ENCODE peak calls at places on chromosomes 7 and 10, in four cellular contexts. M is tibial nerve, U is astrocyte of the spinal cord, A is Calu3. K is an unnamed sample.

GRCh38 chr7:46764100-46764941 is 817.6 kb downstream of the TNS3 start:
- DNase-seq in M (peak; percentile 30), U (peak; percentile 98), A (peak; percentile 90), K (no peak)

GRCh38 chr7:27241189-27242045 is 1.2 kb upstream of the EVX1 start:
- DNase-seq in M (no peak), U (no peak), A (no peak), K (peak; percentile 33)

GRCh38 chr10:128263891-128264688 is 137.9 kb upstream of the MKI67 start:
- DNase-seq in M (peak; percentile 68), U (peak; percentile 20), A (peak; percentile 66), K (peak; percentile 81)

GRCh38 chr7:40733578-40733977 is 598.8 kb downstream of the SUGCT start:
- DNase-seq in M (no peak), U (no peak), A (peak; percentile 49), K (no peak)

GRCh38 chr7:116777613-116778380 is 84.6 kb upstream of the CAPZA2 start:
- DNase-seq in M (no peak), U (peak; percentile 72), A (no peak), K (no peak)

GRCh38 chr10:124063736-124064135 is 29.7 kb downstream of the CHST15 start:
- DNase-seq in M (no peak), U (peak; percentile 84), A (no peak), K (no peak)

GRCh38 chr7:71987200-71987767 is 424.9 kb downstream of the CALN1 start:
- DNase-seq in M (no peak), U (no peak), A (no peak), K (no peak)

GRCh38 chr10:26527018-26527417 is 88.9 kb downstream of the APBB1IP start:
- DNase-seq in M (no peak), U (no peak), A (no peak), K (no peak)

GRCh38 chr7:5360971-5361370 is 62.7 kb downstream of the TNRC18 start:
- DNase-seq in M (no peak), U (no peak), A (no peak), K (no peak)

GRCh38 chr10:44801383-44802327 is 109.5 kb upstream of the TMEM72 start:
- DNase-seq in M (peak; percentile 66), U (peak; percentile 94), A (peak; percentile 96), K (no peak)

GRCh38 chr7:116232920-116233319 is 22.6 kb downstream of the TES start:
- DNase-seq in M (no peak), U (no peak), A (no peak), K (no peak)

GRCh38 chr10:86083664-86084175 is 282.9 kb downstream of the GRID1 start:
- DNase-seq in M (no peak), U (no peak), A (no peak), K (no peak)

GRCh38 chr10:21363087-21363752 is 162.3 kb downstream of the SKIDA1 start:
- DNase-seq in M (no peak), U (no peak), A (no peak), K (no peak)

GRCh38 chr10:69061305-69062161 is 26.4 kb upstream of the SRGN start:
- DNase-seq in M (peak; percentile 78), U (peak; percentile 94), A (peak; percentile 66), K (no peak)

GRCh38 chr7:4204530-4205165 is 477.4 kb upstream of the FOXK1 start:
- DNase-seq in M (no peak), U (peak; percentile 28), A (no peak), K (no peak)

GRCh38 chr10:90308223-90308622 is 549.6 kb downstream of the HTR7 start:
- DNase-seq in M (no peak), U (peak; percentile 51), A (no peak), K (no peak)

GRCh38 chr7:42502022-42502421 is 265.0 kb upstream of the GLI3 start:
- DNase-seq in M (no peak), U (no peak), A (no peak), K (no peak)

GRCh38 chr7:82005056-82005455 is 235.2 kb upstream of the HGF start:
- DNase-seq in M (no peak), U (no peak), A (no peak), K (no peak)

GRCh38 chr7:19915596-19915995 is 142.2 kb upstream of the TMEM196 start:
- DNase-seq in M (no peak), U (no peak), A (no peak), K (no peak)

GRCh38 chr10:27490807-27491206 is 13.3 kb upstream of the RAB18 start:
- DNase-seq in M (no peak), U (no peak), A (no peak), K (no peak)

GRCh38 chr7:47375590-47375989 is 206.3 kb downstream of the TNS3 start:
- DNase-seq in M (no peak), U (no peak), A (no peak), K (no peak)

GRCh38 chr10:79056736-79057391 is 11.9 kb upstream of the ZMIZ1 start:
- DNase-seq in M (no peak), U (no peak), A (no peak), K (no peak)

GRCh38 chr10:77041636-77042258 is 595.9 kb downstream of the KCNMA1 start:
- DNase-seq in M (no peak), U (no peak), A (no peak), K (no peak)

GRCh38 chr10:77038412-77038806 is 599.2 kb downstream of the KCNMA1 start:
- DNase-seq in M (no peak), U (no peak), A (no peak), K (no peak)

GRCh38 chr10:77036993-77037734 is 600.4 kb downstream of the KCNMA1 start:
- DNase-seq in M (no peak), U (peak; percentile 15), A (no peak), K (peak; percentile 19)

GRCh38 chr10:77034795-77035194 is 602.8 kb downstream of the KCNMA1 start:
- DNase-seq in M (no peak), U (no peak), A (no peak), K (no peak)

DNA sequence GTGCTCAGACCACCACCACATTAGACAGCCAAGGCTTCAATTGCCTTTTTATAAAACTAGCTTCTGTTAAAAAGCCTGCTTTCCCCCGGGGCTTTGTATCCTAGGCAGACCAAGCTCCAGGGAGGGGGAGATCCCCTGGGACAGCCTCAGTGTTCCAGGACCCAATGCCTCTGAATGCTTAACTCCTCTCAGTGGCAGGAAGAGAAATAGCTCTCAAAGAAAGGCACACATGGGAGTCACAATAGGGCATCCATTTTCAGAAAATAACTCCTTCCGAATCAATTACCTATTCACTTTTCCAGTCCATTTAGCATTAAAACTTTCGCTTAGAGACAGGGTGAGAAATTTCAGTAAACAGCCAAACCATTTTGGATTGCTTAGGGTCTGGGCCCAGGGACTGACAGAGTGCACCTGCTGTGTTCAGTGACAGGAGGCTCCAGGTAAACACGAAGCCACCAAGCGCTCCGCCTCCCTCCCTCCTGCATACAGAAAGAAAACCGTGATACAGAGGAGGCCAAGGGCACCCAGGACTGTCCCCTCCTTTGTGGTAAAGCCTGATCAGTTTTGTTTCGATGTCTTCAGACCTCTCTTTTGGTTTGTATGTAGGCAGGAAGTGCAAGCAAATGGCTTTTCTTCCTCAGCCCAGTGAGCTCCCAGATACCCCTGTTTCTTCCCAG is 599.7 kb downstream of the KCNMA1 start:
- DNase-seq in M (no peak), U (no peak), A (no peak), K (no peak)
- TF ChIP-seq CTCF in M (no peak), U (no peak), A (peak; percentile 12), K (no peak)

GRCh38 chr10:23340346-23340745 is 4.3 kb downstream of the C10orf67 start:
- DNase-seq in M (no peak), U (no peak), A (no peak), K (no peak)

GRCh38 chr10:23341004-23341403 is 3.6 kb downstream of the C10orf67 start:
- DNase-seq in M (no peak), U (no peak), A (no peak), K (no peak)

GRCh38 chr10:23338886-23339285 is 5.7 kb downstream of the C10orf67 start:
- DNase-seq in M (no peak), U (no peak), A (no peak), K (no peak)

GRCh38 chr10:23337616-23338015 is 7.0 kb downstream of the C10orf67 start:
- DNase-seq in M (no peak), U (no peak), A (no peak), K (no peak)

DNA sequence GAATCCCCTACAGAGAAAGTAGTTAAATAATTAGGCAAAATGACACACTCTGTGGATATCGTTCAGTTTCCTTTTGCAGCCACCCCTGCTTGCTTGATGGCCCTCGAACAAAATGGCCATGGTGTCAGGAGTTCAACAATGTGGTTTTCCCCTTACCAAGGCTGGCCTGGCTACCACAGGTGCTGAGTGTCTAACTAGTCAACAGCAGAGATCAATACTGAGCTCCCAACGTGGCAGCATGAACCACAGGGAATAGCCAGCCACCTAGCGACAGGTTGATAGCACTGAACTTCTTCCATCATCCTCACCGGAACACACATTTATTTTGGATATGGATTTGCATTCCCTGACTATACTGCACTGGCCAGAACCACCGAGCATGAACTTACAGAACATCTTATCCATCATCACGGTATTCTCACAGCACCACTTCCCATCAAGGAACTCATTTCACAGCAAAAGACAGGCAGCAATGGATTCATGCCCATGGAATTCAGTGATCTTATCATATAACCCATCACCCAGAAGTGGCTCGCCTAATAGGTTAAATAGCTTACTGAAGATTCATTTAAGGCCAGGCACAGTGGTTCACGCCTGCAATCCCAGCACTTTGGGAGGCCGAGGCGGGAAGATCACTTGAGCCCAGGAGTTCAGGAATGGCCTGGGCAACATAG is 6.3 kb downstream of the C10orf67 start:
- DNase-seq in M (no peak), U (no peak), A (peak; percentile 69), K (no peak)
- TF ChIP-seq CTCF in M (no peak), U (peak; percentile 3), A (peak; percentile 60), K (no peak)

GRCh38 chr7:106064836-106065559 is 47.1 kb downstream of the SYPL1 start:
- DNase-seq in M (peak; percentile 68), U (peak; percentile 93), A (peak; percentile 81), K (peak; percentile 66)
- TF ChIP-seq CTCF in M (no peak), U (no peak), A (no peak), K (no peak)

GRCh38 chr10:18793951-18794350 is 134.7 kb downstream of the ARL5B start:
- DNase-seq in M (no peak), U (peak; percentile 16), A (no peak), K (no peak)
- TF ChIP-seq CTCF in M (peak; percentile 15), U (peak; percentile 47), A (no peak), K (peak; percentile 33)

GRCh38 chr10:80526742-80527141 is 11.0 kb upstream of the SH2D4B start:
- DNase-seq in M (no peak), U (no peak), A (no peak), K (no peak)
- TF ChIP-seq CTCF in M (no peak), U (no peak), A (no peak), K (no peak)